ENCODE peak calls at places on chromosomes 6 and 20, in seven cellular contexts. One of them, this sample, is unnamed.
A peak's percentile ranks its signal among the peaks of the same experiment; 100 is the strongest.

GRCh38 chr6:39370021-39370420 is 47.5 kb upstream of the KCNK16 start:
- DNase-seq in stomach: no peak
- DNase-seq in body of pancreas: peak; percentile 32
- DNase-seq in spleen: no peak
- DNase-seq in ovary: no peak
- DNase-seq in testis: no peak
- DNase-seq in NB4: no peak
- DNase-seq in this sample: no peak

GRCh38 chr6:167795874-167796667 is 30.6 kb upstream of the AFDN start:
- DNase-seq in spleen: peak; percentile 77
- DNase-seq in ovary: no peak
- DNase-seq in body of pancreas: peak; percentile 47
- DNase-seq in NB4: no peak
- DNase-seq in stomach: peak; percentile 84
- DNase-seq in testis: peak; percentile 55
- DNase-seq in this sample: no peak

GRCh38 chr6:3331948-3332347 is 73.2 kb downstream of the PSMG4 start:
- DNase-seq in spleen: no peak
- DNase-seq in ovary: no peak
- DNase-seq in stomach: no peak
- DNase-seq in NB4: no peak
- DNase-seq in testis: no peak
- DNase-seq in body of pancreas: no peak
- DNase-seq in this sample: no peak

GRCh38 chr6:165936660-165937059 is 231.0 kb downstream of the TBXT start:
- DNase-seq in stomach: no peak
- DNase-seq in ovary: no peak
- DNase-seq in NB4: no peak
- DNase-seq in testis: no peak
- DNase-seq in body of pancreas: no peak
- DNase-seq in spleen: no peak
- DNase-seq in this sample: no peak

GRCh38 chr6:142323377-142323776 is 21.6 kb downstream of the ADGRG6 start:
- DNase-seq in NB4: no peak
- DNase-seq in spleen: no peak
- DNase-seq in testis: no peak
- DNase-seq in body of pancreas: no peak
- DNase-seq in stomach: no peak
- DNase-seq in ovary: no peak
- DNase-seq in this sample: no peak

GRCh38 chr20:2470051-2470431 is 548 bp downstream of the SNRPB start:
- DNase-seq in stomach: no peak
- DNase-seq in body of pancreas: peak; percentile 48
- DNase-seq in ovary: peak; percentile 28
- DNase-seq in spleen: no peak
- DNase-seq in NB4: peak; percentile 85
- DNase-seq in testis: peak; percentile 63
- DNase-seq in this sample: peak; percentile 74

GRCh38 chr6:170053966-170054661 is 236.8 kb downstream of the DLL1 start:
- DNase-seq in body of pancreas: no peak
- DNase-seq in spleen: peak; percentile 53
- DNase-seq in stomach: no peak
- DNase-seq in NB4: no peak
- DNase-seq in testis: no peak
- DNase-seq in ovary: no peak
- DNase-seq in this sample: no peak

GRCh38 chr6:155303361-155303870 is 10.9 kb downstream of the TFB1M start:
- DNase-seq in body of pancreas: no peak
- DNase-seq in testis: no peak
- DNase-seq in spleen: no peak
- DNase-seq in ovary: no peak
- DNase-seq in NB4: no peak
- DNase-seq in stomach: no peak
- DNase-seq in this sample: no peak

GRCh38 chr6:3427740-3428085 is 29.1 kb downstream of the SLC22A23 start:
- DNase-seq in body of pancreas: peak; percentile 85
- DNase-seq in stomach: peak; percentile 67
- DNase-seq in NB4: no peak
- DNase-seq in testis: no peak
- DNase-seq in ovary: no peak
- DNase-seq in spleen: no peak
- DNase-seq in this sample: peak; percentile 93

GRCh38 chr6:130932438-130932837 is 105.2 kb downstream of the SMLR1 start:
- DNase-seq in NB4: peak; percentile 6
- DNase-seq in ovary: no peak
- DNase-seq in stomach: no peak
- DNase-seq in testis: no peak
- DNase-seq in body of pancreas: no peak
- DNase-seq in spleen: no peak
- DNase-seq in this sample: no peak

GRCh38 chr6:73109659-73110058 is 115.6 kb downstream of the KHDC1L start:
- DNase-seq in ovary: no peak
- DNase-seq in spleen: no peak
- DNase-seq in NB4: no peak
- DNase-seq in testis: no peak
- DNase-seq in stomach: no peak
- DNase-seq in body of pancreas: no peak
- DNase-seq in this sample: no peak

GRCh38 chr20:35235881-35236280 is 9.4 kb downstream of the MMP24 start:
- DNase-seq in stomach: no peak
- DNase-seq in NB4: no peak
- DNase-seq in ovary: no peak
- DNase-seq in body of pancreas: no peak
- DNase-seq in spleen: no peak
- DNase-seq in testis: no peak
- DNase-seq in this sample: no peak

GRCh38 chr20:2872304-2873009 is 824 bp upstream of the PTPRA start:
- DNase-seq in stomach: peak; percentile 64
- DNase-seq in ovary: peak; percentile 55
- DNase-seq in spleen: peak; percentile 92
- DNase-seq in NB4: peak; percentile 88
- DNase-seq in body of pancreas: peak; percentile 65
- DNase-seq in testis: peak; percentile 36
- DNase-seq in this sample: peak; percentile 92

GRCh38 chr20:39946053-39946810 is 742.8 kb downstream of the MAFB start:
- DNase-seq in stomach: no peak
- DNase-seq in spleen: no peak
- DNase-seq in NB4: no peak
- DNase-seq in ovary: no peak
- DNase-seq in testis: no peak
- DNase-seq in body of pancreas: no peak
- DNase-seq in this sample: no peak

GRCh38 chr20:6588296-6588695 is 179.2 kb upstream of the BMP2 start:
- DNase-seq in spleen: no peak
- DNase-seq in testis: peak; percentile 14
- DNase-seq in ovary: peak; percentile 18
- DNase-seq in NB4: no peak
- DNase-seq in body of pancreas: no peak
- DNase-seq in stomach: peak; percentile 40
- DNase-seq in this sample: peak; percentile 90

GRCh38 chr20:10863337-10864060 is 189.7 kb upstream of the JAG1 start:
- DNase-seq in stomach: no peak
- DNase-seq in NB4: no peak
- DNase-seq in body of pancreas: peak; percentile 40
- DNase-seq in testis: no peak
- DNase-seq in spleen: no peak
- DNase-seq in ovary: no peak
- DNase-seq in this sample: no peak

GRCh38 chr6:35260642-35261570 is 1.4 kb downstream of the ZNF76 start:
- DNase-seq in testis: no peak
- DNase-seq in body of pancreas: no peak
- DNase-seq in stomach: no peak
- DNase-seq in spleen: no peak
- DNase-seq in NB4: no peak
- DNase-seq in ovary: no peak
- DNase-seq in this sample: peak; percentile 52
- TF ChIP-seq POLR2A in testis: no peak
- TF ChIP-seq POLR2A in body of pancreas: no peak
- TF ChIP-seq POLR2A in stomach: no peak
- TF ChIP-seq POLR2A in spleen: no peak
- TF ChIP-seq POLR2A in NB4: no peak
- TF ChIP-seq POLR2A in ovary: no peak
- TF ChIP-seq POLR2A in this sample: no peak

DNA sequence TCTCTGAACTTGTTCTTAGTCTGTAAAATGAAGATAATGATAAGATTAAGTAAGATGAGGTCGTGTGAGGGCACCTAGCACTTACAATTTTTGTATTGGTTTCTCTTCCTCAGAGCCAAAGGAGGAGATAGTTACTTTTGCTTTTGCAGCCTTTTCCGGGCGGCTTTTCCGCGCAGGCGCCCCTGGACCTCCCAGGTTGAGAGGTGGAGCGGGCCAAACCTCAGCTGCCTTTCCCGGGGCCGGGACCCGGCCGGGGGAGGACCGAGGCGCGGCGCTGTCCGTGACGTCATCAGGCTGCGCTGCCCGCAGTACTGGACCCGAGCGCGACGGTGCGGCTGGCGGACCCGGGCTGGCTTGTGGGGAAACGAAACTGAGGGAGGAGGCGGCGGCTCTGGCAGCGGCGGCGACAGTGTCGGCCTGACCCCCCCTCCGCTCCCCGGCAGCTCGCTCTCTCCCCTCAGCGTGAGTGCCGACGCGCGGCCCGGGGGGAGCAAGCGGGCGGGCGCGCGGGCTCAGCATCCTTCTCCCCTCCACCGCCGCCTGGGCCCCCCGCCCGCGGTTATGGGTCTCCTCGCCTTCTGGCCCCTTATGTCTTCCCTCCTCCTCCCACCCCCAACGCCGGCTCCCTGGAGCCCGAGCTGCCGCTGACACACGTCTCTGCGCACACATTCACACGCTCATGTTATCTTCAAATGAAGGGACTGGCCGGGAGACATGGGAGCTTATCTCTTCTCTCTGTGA is at the start of gene CMTR1:
- DNase-seq in stomach: peak; percentile 96
- DNase-seq in spleen: peak; percentile 99
- DNase-seq in ovary: peak; percentile 95
- DNase-seq in testis: peak; percentile 95
- DNase-seq in NB4: peak; percentile 95
- DNase-seq in body of pancreas: peak; percentile 96
- DNase-seq in this sample: peak; percentile 94
- TF ChIP-seq POLR2A in stomach: no peak
- TF ChIP-seq POLR2A in spleen: no peak
- TF ChIP-seq POLR2A in ovary: peak; percentile 68
- TF ChIP-seq POLR2A in testis: no peak
- TF ChIP-seq POLR2A in NB4: peak; percentile 71
- TF ChIP-seq POLR2A in body of pancreas: peak; percentile 66
- TF ChIP-seq POLR2A in this sample: peak; percentile 80

GRCh38 chr20:64037498-64038213 is 1.7 kb downstream of the C20orf204 start:
- DNase-seq in body of pancreas: no peak
- DNase-seq in ovary: no peak
- DNase-seq in testis: peak; percentile 38
- DNase-seq in NB4: peak; percentile 37
- DNase-seq in spleen: no peak
- DNase-seq in stomach: no peak
- DNase-seq in this sample: peak; percentile 46
- TF ChIP-seq POLR2A in body of pancreas: no peak
- TF ChIP-seq POLR2A in ovary: no peak
- TF ChIP-seq POLR2A in testis: no peak
- TF ChIP-seq POLR2A in NB4: no peak
- TF ChIP-seq POLR2A in spleen: no peak
- TF ChIP-seq POLR2A in stomach: no peak
- TF ChIP-seq POLR2A in this sample: no peak

DNA sequence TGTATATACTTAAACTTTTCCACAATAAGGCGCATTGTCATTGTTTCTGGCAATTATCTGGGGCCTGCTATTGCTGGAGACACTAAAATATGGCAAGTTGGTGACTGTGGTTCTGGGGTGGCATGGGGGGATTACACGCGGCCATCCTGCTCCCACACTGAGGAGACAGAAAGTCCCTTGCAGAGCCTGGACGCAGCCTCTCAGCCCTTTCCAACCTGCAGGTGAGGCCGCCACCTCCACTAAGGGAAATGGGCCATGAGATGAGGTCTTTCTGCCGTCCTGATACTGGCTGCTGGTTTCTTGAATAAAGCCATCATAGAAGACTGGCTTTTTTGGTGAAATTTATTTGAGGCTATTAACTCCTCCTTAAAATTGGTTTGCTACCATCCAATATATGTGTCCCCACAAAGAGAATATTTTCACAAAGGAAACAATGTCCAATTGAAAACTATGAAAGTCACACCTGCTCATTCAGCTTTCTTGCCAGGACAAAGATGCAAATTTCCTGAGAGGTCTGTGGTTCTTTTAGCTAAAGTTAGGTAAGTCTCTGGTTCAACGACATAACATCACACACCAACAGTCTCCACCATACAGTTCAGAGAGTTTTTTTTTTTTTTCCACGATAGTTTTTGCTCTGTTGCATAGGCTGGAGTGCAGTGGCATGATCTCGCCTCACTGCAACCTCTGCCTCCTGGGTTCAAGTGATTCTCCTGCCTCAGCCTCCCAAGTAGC is 13.0 kb downstream of the TXNDC5 start:
- DNase-seq in stomach: no peak
- DNase-seq in body of pancreas: no peak
- DNase-seq in NB4: no peak
- DNase-seq in testis: no peak
- DNase-seq in spleen: peak; percentile 47
- DNase-seq in ovary: no peak
- DNase-seq in this sample: no peak
- TF ChIP-seq POLR2A in stomach: no peak
- TF ChIP-seq POLR2A in body of pancreas: no peak
- TF ChIP-seq POLR2A in NB4: no peak
- TF ChIP-seq POLR2A in testis: no peak
- TF ChIP-seq POLR2A in spleen: no peak
- TF ChIP-seq POLR2A in ovary: no peak
- TF ChIP-seq POLR2A in this sample: no peak

This sample was measured in erythroblast.